ENCODE peak calls at places on chromosomes 6 and 20, in seven cellular contexts. I, P, Q, N, M, H and D are unnamed samples.

GRCh38 chr6:165767228-165767627 is 104.2 kb upstream of the PDE10A start:
- DNase-seq in Q (no peak), H (no peak), N (no peak), I (no peak), M (peak; percentile 79), P (no peak), D (peak; percentile 51)

GRCh38 chr20:38238834-38239233 is 21.7 kb downstream of the KIAA1755 start:
- DNase-seq in N (no peak), P (no peak), H (no peak), M (no peak), Q (no peak), I (no peak), D (no peak)

GRCh38 chr20:3092611-3093379 is 8.3 kb upstream of the AVP start:
- DNase-seq in I (no peak), P (no peak), M (peak; percentile 7), N (no peak), H (no peak), Q (no peak), D (no peak)

GRCh38 chr20:40090236-40090635 is 598.8 kb downstream of the MAFB start:
- DNase-seq in H (no peak), I (peak; percentile 11), P (no peak), N (no peak), M (no peak), Q (no peak), D (no peak)

GRCh38 chr6:43274916-43275597 is 23.0 kb upstream of the SLC22A7 start:
- DNase-seq in M (no peak), Q (no peak), P (no peak), I (no peak), H (peak; percentile 63), N (no peak), D (no peak)

GRCh38 chr6:46452312-46452917 is 38.8 kb downstream of the RCAN2 start:
- DNase-seq in Q (no peak), H (no peak), N (no peak), P (no peak), M (no peak), I (no peak), D (peak; percentile 16)

GRCh38 chr6:120058410-120058809 is 708.8 kb upstream of the MAN1A1 start:
- DNase-seq in M (no peak), P (no peak), I (no peak), N (no peak), H (no peak), Q (no peak), D (no peak)

GRCh38 chr6:29926081-29926794 is 16.1 kb upstream of the HLA-A start:
- DNase-seq in I (no peak), N (no peak), P (peak; percentile 54), Q (no peak), M (peak; percentile 8), H (no peak), D (peak; percentile 26)

GRCh38 chr6:50849781-50850180 is 31.1 kb downstream of the TFAP2B start:
- DNase-seq in H (no peak), N (no peak), M (no peak), I (no peak), P (no peak), Q (no peak), D (no peak)

GRCh38 chr6:20170455-20171148 is 41.7 kb downstream of the MBOAT1 start:
- DNase-seq in P (no peak), N (no peak), Q (no peak), M (no peak), I (no peak), H (no peak), D (no peak)

GRCh38 chr6:105991561-105992314 is 94.4 kb upstream of the PRDM1 start:
- DNase-seq in Q (no peak), P (no peak), H (peak; percentile 55), I (no peak), M (no peak), N (peak; percentile 18), D (no peak)

GRCh38 chr6:161227004-161227950 is 46.6 kb downstream of the AGPAT4 start:
- DNase-seq in Q (no peak), P (peak; percentile 45), N (no peak), M (no peak), I (no peak), H (no peak), D (peak; percentile 35)

GRCh38 chr20:63046841-63047240 is 40.1 kb upstream of the BHLHE23 start:
- DNase-seq in I (no peak), H (no peak), N (no peak), M (no peak), Q (no peak), P (no peak), D (no peak)

GRCh38 chr6:30881987-30882763 is 2.1 kb upstream of the DDR1 start:
- DNase-seq in N (no peak), H (peak; percentile 32), I (no peak), Q (peak; percentile 34), P (peak; percentile 60), M (peak; percentile 51), D (no peak)

GRCh38 chr6:89412071-89413005 is at the start of gene RRAGD:
- DNase-seq in P (no peak), I (peak; percentile 68), M (no peak), N (peak; percentile 86), Q (no peak), H (peak; percentile 87), D (no peak)

GRCh38 chr20:3115190-3116107 is 30.9 kb upstream of the AVP start:
- DNase-seq in P (peak; percentile 57), H (peak; percentile 46), N (peak; percentile 38), Q (peak; percentile 23), I (peak; percentile 76), M (peak; percentile 70), D (peak; percentile 65)

GRCh38 chr6:36095497-36096391 is 34.6 kb upstream of the MAPK13 start:
- DNase-seq in N (no peak), M (no peak), P (no peak), Q (no peak), I (no peak), H (no peak), D (no peak)

GRCh38 chr20:46025376-46025783 is 3.6 kb upstream of the SLC12A5 start:
- DNase-seq in Q (no peak), P (no peak), M (no peak), H (no peak), I (no peak), N (no peak), D (no peak)

GRCh38 chr6:151916680-151917164 is 109.2 kb downstream of the ESR1 start:
- DNase-seq in P (peak; percentile 65), N (no peak), H (no peak), Q (no peak), M (peak; percentile 95), I (no peak), D (peak; percentile 88)

GRCh38 chr6:19860235-19860877 is 23.2 kb downstream of the ID4 start:
- DNase-seq in H (peak; percentile 48), I (no peak), P (no peak), N (no peak), Q (no peak), M (no peak), D (no peak)

GRCh38 chr6:30864325-30864724 is 20.0 kb upstream of the DDR1 start:
- DNase-seq in Q (no peak), H (no peak), I (no peak), P (no peak), N (no peak), M (no peak), D (no peak)

GRCh38 chr6:143283887-143284640 is 166.4 kb downstream of the ADAT2 start:
- DNase-seq in N (no peak), I (no peak), M (peak; percentile 45), P (no peak), H (no peak), Q (no peak), D (peak; percentile 89)

GRCh38 chr6:40148882-40149573 is 214.8 kb upstream of the MOCS1 start:
- DNase-seq in N (no peak), M (no peak), P (no peak), H (no peak), I (no peak), Q (no peak), D (no peak)

GRCh38 chr6:48979085-48979484 is 484.0 kb downstream of the MMUT start:
- DNase-seq in Q (no peak), M (no peak), P (no peak), N (no peak), H (no peak), I (no peak), D (no peak)

GRCh38 chr6:148231572-148231971 is 111.1 kb upstream of the SASH1 start:
- DNase-seq in P (peak; percentile 21), Q (no peak), H (no peak), M (peak; percentile 80), N (no peak), I (no peak), D (peak; percentile 73)

GRCh38 chr6:150443621-150444020 is 74.8 kb downstream of the IYD start:
- DNase-seq in P (no peak), M (no peak), Q (no peak), H (no peak), N (no peak), I (no peak), D (no peak)

GRCh38 chr6:12170351-12171079 is 119.6 kb upstream of the EDN1 start:
- DNase-seq in P (peak; percentile 26), N (no peak), I (no peak), M (no peak), Q (no peak), H (no peak), D (no peak)
- H3K4me3 ChIP-seq in P (no peak overlapping the region), N (no peak overlapping the region), I (no peak overlapping the region), M (no peak overlapping the region), Q (no peak overlapping the region), H (no peak overlapping the region), D (no peak overlapping the region)

GRCh38 chr20:33653218-33653899 is 8.8 kb upstream of the C20orf144 start:
- DNase-seq in I (peak; percentile 79), P (peak; percentile 74), H (peak; percentile 81), N (peak; percentile 72), Q (no peak), M (peak; percentile 75), D (peak; percentile 75)
- H3K4me3 ChIP-seq in I (no peak overlapping the region), P (peak overlapping the region; percentile 17), H (no peak overlapping the region), N (no peak overlapping the region), Q (no peak overlapping the region), M (no peak overlapping the region), D (no peak overlapping the region)

GRCh38 chr6:138155443-138155842 is 6.3 kb upstream of the ARFGEF3 start:
- DNase-seq in I (no peak), P (no peak), H (no peak), M (no peak), Q (no peak), N (no peak), D (no peak)
- H3K4me3 ChIP-seq in I (no peak overlapping the region), P (no peak overlapping the region), H (no peak overlapping the region), M (no peak overlapping the region), Q (no peak overlapping the region), N (no peak overlapping the region), D (no peak overlapping the region)

GRCh38 chr6:6546318-6547110 is 42.0 kb upstream of the LY86 start:
- DNase-seq in H (peak; percentile 60), N (peak; percentile 55), P (peak; percentile 5), I (no peak), Q (no peak), M (peak; percentile 29), D (peak; percentile 4)

GRCh38 chr6:6542357-6542756 is 46.2 kb upstream of the LY86 start:
- DNase-seq in M (no peak), P (no peak), Q (no peak), H (no peak), N (no peak), I (no peak), D (no peak)

GRCh38 chr6:6547111-6547879 is 41.2 kb upstream of the LY86 start:
- DNase-seq in P (peak; percentile 84), I (peak; percentile 87), M (peak; percentile 87), Q (peak; percentile 47), N (peak; percentile 94), H (peak; percentile 91), D (peak; percentile 86)

GRCh38 chr6:6543181-6543879 is 45.2 kb upstream of the LY86 start:
- DNase-seq in P (no peak), H (no peak), Q (no peak), I (no peak), N (peak; percentile 16), M (no peak), D (no peak)

GRCh38 chr6:6545616-6546317 is 42.8 kb upstream of the LY86 start:
- DNase-seq in H (no peak), N (no peak), M (no peak), I (no peak), P (no peak), Q (no peak), D (no peak)
- H3K4me3 ChIP-seq in H (no peak overlapping the region), N (peak overlapping the region; percentile 43), M (peak overlapping the region; percentile 45), I (no peak overlapping the region), P (no peak overlapping the region), Q (no peak overlapping the region), D (peak overlapping the region; percentile 45)